ENCODE peak calls at places on chromosomes 16 and 17, in five cellular contexts. I, B, Q, D and P are unnamed samples.

GRCh38 chr17:379531-380200 is 27.1 kb upstream of the RPH3AL start:
- DNase-seq in B (no peak), D (no peak), I (no peak), Q (no peak), P (no peak)

GRCh38 chr17:79100405-79100804 is 25.8 kb downstream of the ENGASE start:
- DNase-seq in D (no peak), B (no peak), Q (no peak), I (no peak), P (no peak)

GRCh38 chr17:56623383-56623782 is 29.9 kb downstream of the NOG start:
- DNase-seq in D (no peak), Q (no peak), I (no peak), B (no peak), P (no peak)

GRCh38 chr17:2094891-2095535 is 40.1 kb downstream of the HIC1 start:
- DNase-seq in I (no peak), D (peak), Q (peak), B (peak), P (no peak)

GRCh38 chr17:21041753-21042433 is 918 bp downstream of the USP22 start:
- DNase-seq in D (peak), B (peak), Q (peak), I (peak), P (peak)

GRCh38 chr17:77779711-77780539 is 178.6 kb upstream of the TNRC6C start:
- DNase-seq in B (peak), Q (peak), I (no peak), D (peak), P (no peak)

GRCh38 chr17:76597156-76598003 is 11.7 kb upstream of the ST6GALNAC2 start:
- DNase-seq in Q (no peak), D (no peak), I (no peak), B (peak), P (no peak)

GRCh38 chr17:50191070-50192045 is 10.1 kb downstream of the COL1A1 start:
- DNase-seq in Q (no peak), B (peak), I (no peak), D (no peak), P (no peak)

GRCh38 chr17:79916506-79916905 is 77.3 kb upstream of the CBX4 start:
- DNase-seq in Q (no peak), D (no peak), I (no peak), B (no peak), P (no peak)

GRCh38 chr17:17781591-17782424 is 55.0 kb downstream of the SREBF1 start:
- DNase-seq in Q (peak), B (peak), D (peak), I (peak), P (peak)

GRCh38 chr17:3857261-3858105 is 11.4 kb upstream of the NCBP3 start:
- DNase-seq in B (no peak), I (no peak), D (no peak), Q (no peak), P (no peak)
- TF ChIP-seq CTCF in B (no peak), I (no peak), D (no peak), Q (no peak), P (no peak)

GRCh38 chr17:73400915-73401545 is 89.2 kb upstream of the CDC42EP4 start:
- DNase-seq in I (no peak), D (no peak), B (no peak), Q (no peak), P (no peak)
- TF ChIP-seq CTCF in I (no peak), D (no peak), B (no peak), Q (no peak), P (no peak)

GRCh38 chr16:84143081-84143480 is 1.9 kb downstream of the HSDL1 start:
- DNase-seq in D (no peak), Q (no peak), B (no peak), I (no peak), P (no peak)

GRCh38 chr16:84143784-84144199 is 1.2 kb downstream of the HSDL1 start:
- DNase-seq in I (no peak), D (no peak), B (peak), Q (no peak), P (no peak)

GRCh38 chr16:84144859-84145639 is at the start of the genes DNAAF1 and HSDL1:
- DNase-seq in D (peak), B (peak), Q (peak), I (peak), P (peak)

GRCh38 chr16:84141143-84141670 is 3.8 kb downstream of the HSDL1 start:
- DNase-seq in D (no peak), I (no peak), Q (no peak), B (no peak), P (no peak)

DNA sequence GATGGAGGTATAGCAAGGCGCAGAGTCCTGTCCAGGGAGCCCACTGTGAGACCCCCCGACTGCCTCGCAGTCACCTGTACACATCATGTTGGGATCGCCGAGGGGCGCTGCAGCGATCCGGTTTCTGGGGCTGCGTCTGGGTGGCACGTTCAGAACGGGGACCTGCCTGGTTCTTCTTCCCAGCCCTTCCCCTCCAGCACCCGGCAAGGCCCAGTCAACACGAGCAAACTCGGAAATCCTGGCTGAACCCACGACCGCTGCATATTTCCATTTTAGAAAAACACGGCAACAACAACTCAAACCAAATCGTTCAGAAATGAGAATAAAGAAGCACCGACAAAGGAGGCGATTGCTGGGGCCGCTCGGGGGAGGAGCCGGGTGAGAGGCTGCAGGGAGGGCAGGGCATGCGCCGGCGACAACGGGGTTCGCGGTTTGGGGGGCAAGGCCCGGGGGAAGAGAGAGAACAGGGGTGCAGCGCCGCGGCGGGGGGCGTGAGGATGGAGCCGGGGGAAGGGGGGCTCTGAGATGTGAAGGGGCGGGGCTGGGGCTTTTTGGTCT is 597 bp downstream of the HSDL1 start:
- DNase-seq in D (no peak), B (peak), Q (peak), I (peak), P (no peak)
- TF ChIP-seq CTCF in D (no peak), B (peak), Q (no peak), I (no peak), P (no peak)

DNA sequence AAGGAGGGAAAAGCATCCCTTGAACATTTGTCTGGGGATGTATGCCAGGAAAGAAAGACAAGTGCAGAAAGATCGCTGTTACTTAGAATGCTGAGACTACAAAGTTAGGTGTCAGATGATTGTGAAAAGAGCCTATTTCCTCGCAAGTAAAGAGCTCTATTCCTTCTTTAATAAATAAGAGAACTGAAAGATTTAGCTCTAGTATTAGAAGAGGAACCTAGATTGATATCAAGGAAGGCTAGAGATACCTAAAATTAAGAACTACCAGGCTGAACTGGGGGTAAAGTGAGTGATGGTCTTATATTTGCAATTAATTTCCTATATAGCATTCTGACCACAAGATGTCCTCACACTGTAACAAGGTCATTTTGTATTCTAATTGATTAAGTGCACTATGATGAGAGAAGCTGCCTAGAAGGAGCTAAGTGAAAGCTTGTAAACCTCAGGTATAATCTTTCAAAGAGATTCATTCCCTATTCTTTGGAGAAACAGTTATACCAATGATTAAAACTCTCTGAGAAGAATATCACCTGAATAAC is 62.3 kb downstream of the SSH2 start:
- DNase-seq in Q (no peak), I (no peak), B (no peak), D (no peak), P (no peak)
- TF ChIP-seq CTCF in Q (peak), I (no peak), B (peak), D (no peak), P (peak)

DNA sequence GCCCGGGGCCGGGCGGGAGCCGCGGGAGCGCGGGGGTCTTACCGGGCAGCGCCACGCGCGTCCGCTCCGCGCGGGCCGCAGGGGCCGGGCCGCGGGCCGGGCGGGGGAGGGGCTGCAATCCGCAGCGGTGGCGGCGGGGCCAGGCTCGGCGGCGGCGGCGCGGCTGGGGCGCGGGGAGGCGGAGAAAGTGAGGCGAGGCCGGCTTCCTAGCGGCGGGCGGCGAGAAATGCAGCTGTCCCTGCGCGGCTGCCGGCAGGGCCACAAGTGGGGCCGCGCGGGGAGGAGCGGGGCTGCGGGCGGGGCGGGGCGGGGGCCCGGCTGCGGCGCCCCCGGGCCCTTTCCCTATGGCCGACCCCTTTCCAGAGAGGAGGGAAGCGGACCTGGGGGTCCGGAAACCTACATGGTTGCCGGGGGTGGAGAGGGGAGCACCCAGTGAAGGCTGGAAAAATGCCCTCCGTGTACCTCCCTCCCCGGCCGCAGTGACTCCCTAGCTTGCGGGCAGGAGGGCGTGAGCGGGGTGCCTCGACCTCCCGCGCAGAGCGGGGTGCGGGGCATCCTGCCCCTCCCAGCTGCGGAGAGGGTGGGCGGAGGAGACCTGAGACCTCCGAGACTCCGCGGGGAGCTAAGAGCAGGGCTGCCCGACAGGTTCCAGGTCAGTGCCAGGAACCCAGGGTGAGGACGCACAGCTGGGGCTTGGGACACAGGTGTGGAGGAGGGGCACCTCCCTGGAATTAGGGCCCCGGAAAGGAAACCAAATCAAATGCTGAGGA is at the start of gene CUEDC1:
- DNase-seq in Q (peak), D (peak), B (peak), I (peak), P (peak)
- TF ChIP-seq CTCF in Q (peak), D (no peak), B (no peak), I (no peak), P (peak)

DNA sequence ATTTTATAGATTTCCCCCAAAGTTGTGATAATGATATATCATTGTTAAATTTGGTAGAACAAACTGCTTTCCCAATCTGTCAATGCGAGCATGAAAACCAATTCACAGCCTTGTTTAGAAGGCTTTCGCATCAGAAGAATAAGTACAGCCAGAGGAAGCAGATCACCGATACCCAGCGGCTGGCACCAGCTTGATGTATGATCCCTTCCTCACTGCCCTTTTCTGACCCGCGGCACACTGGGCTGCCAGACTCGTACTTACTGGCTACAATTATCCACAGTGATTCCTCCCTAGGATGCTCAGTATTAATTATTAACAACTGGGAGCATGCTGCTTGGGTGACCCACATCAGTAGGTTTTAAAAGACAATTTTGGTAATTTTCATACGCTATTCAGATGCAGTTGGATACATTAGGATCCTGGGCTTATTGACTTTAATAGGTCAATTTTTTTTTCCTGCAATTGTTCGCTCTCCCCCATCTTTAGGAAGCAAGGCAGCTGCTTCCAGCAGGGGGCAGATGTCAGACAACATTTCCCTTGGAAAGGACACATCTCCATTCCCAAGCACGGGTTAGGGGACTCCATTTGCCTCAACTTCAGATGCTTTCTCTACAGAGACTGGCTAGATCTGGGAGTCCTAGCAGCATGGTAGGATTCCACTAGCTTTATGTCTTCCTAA is 582.7 kb upstream of the PSMD7 start:
- DNase-seq in B (peak), I (no peak), D (no peak), Q (no peak), P (no peak)
- TF ChIP-seq CTCF in B (peak), I (no peak), D (no peak), Q (peak), P (peak)

DNA sequence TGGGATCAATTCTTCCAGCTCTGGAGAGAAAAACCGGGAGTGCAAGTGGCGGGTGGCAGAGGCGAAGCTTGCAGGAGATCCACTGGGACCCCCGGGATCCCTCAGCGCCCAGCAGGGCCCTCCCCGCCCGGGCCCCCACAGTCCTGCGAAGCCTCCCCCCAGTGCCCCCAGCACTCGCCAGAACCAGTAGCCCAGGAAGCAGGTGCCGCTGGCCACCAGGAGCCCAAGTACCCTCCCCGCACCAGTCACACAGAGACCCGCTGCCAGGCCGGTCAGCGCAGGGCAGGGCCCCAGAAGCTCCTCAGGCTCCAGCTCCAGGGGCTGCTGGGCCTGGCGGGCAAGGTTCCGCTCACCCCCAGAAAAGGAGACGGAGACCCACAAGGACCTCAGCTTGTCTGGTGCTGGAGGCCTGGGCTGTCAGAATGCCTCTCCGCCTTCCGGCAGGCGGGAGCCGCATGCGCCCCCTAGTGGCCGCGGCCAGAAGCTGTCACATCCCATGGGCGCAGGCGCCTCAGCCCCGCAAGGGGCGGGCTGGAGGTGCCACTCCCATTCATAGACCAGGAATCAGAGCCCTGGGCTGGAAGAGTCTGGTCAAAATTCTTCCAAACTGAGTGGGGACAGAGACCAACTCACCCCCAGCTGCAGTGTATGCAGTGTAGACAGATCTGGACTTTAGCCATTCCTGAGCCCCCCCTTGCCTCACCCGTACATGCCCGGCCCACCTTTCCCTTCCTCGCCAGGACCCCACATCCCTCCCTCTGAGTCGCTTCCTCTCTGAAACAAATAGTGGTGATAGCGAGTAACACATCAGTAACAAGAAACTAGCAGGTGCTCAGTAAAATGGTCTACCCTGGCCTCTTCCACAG is 1002.3 kb downstream of the KCNJ18 start:
- DNase-seq in Q (no peak), I (no peak), B (no peak), D (no peak), P (no peak)
- TF ChIP-seq CTCF in Q (no peak), I (no peak), B (peak), D (no peak), P (peak)